ENCODE peak calls at places on chromosomes 5 and 9, in eight cellular contexts. B is bronchial epithelial cell, G is cardiac muscle cell, I is heart left ventricle, W is H1, Y is astrocyte of the cerebellum, X is transverse colon, T is hepatocyte. J is an unnamed sample.

GRCh38 chr5:24644757-24645156 is at the start of gene CDH10:
- DNase-seq in G (peak), I (peak), X (no peak), Y (peak), T (peak), B (peak), W (peak), J (no peak)

GRCh38 chr5:160492565-160492964 is 70.9 kb downstream of the PTTG1 start:
- DNase-seq in W (no peak), T (no peak), Y (no peak), X (no peak), B (no peak), I (no peak), G (no peak), J (no peak)

GRCh38 chr5:36887532-36887931 is 11.0 kb downstream of the NIPBL start:
- DNase-seq in G (no peak), X (no peak), T (no peak), Y (no peak), W (no peak), I (no peak), B (peak), J (no peak)

GRCh38 chr5:135887881-135888614 is 7.6 kb downstream of the IL9 start:
- DNase-seq in G (peak), Y (no peak), W (no peak), B (no peak), X (no peak), I (no peak), T (peak), J (no peak)

GRCh38 chr9:5876026-5876425 is 14.7 kb upstream of the MLANA start:
- DNase-seq in I (no peak), X (no peak), G (no peak), B (no peak), W (no peak), T (no peak), Y (no peak), J (peak)

GRCh38 chr5:176887252-176887849 is 11.8 kb downstream of the HK3 start:
- DNase-seq in X (no peak), G (no peak), W (no peak), Y (no peak), T (no peak), I (no peak), B (no peak), J (no peak)

GRCh38 chr9:36336511-36336910 is 63.6 kb downstream of the RNF38 start:
- DNase-seq in I (no peak), X (no peak), G (peak), W (no peak), Y (no peak), B (peak), T (no peak), J (no peak)

GRCh38 chr9:127837346-127837745 is 17.1 kb downstream of the ENG start:
- DNase-seq in Y (no peak), T (no peak), B (no peak), I (no peak), G (peak), X (no peak), W (no peak), J (no peak)

GRCh38 chr5:146409081-146409671 is 38.0 kb upstream of the TCERG1 start:
- DNase-seq in Y (peak), B (peak), I (no peak), T (no peak), G (peak), X (no peak), W (no peak), J (no peak)

GRCh38 chr9:110257097-110257955 is 1.0 kb upstream of the TXN start:
- DNase-seq in X (peak), T (peak), I (peak), Y (no peak), B (peak), G (peak), W (no peak), J (peak)

GRCh38 chr5:1963358-1963757 is 80.6 kb upstream of the IRX4 start:
- DNase-seq in X (no peak), G (no peak), Y (no peak), W (no peak), I (no peak), B (no peak), T (no peak), J (no peak)

GRCh38 chr5:53453898-53454837 is 26.3 kb upstream of the FST start:
- DNase-seq in B (no peak), Y (no peak), X (no peak), W (no peak), I (no peak), G (no peak), T (no peak), J (no peak)

GRCh38 chr5:122942164-122942914 is 94.2 kb downstream of the PPIC start:
- DNase-seq in Y (peak), G (peak), I (no peak), W (no peak), X (no peak), B (no peak), T (no peak), J (no peak)

GRCh38 chr5:115100556-115100955 is 69.2 kb downstream of the TRIM36 start:
- DNase-seq in I (no peak), B (peak), T (peak), W (no peak), Y (no peak), G (no peak), X (peak), J (no peak)

GRCh38 chr9:137168907-137169763 is 716 bp downstream of the LRRC26 start:
- DNase-seq in G (peak), I (no peak), B (no peak), T (peak), Y (no peak), W (no peak), X (peak), J (peak)

GRCh38 chr9:118529210-118529609 is 825.0 kb downstream of the TLR4 start:
- DNase-seq in W (no peak), I (no peak), Y (peak), X (no peak), B (no peak), T (no peak), G (peak), J (peak)

GRCh38 chr9:112000743-112001142 is 104.1 kb downstream of the UGCG start:
- DNase-seq in B (no peak), X (no peak), I (no peak), G (peak), Y (no peak), T (no peak), W (no peak), J (no peak)

GRCh38 chr9:132260846-132261245 is 93.9 kb downstream of the SETX start:
- DNase-seq in Y (no peak), T (no peak), G (no peak), I (no peak), X (no peak), B (no peak), W (no peak), J (no peak)

GRCh38 chr5:143244000-143244736 is 159.3 kb downstream of the NR3C1 start:
- DNase-seq in T (peak), Y (peak), G (peak), I (peak), X (peak), W (no peak), B (peak), J (no peak)

GRCh38 chr9:126860757-126861466 is 473 bp downstream of the ZBTB34 start:
- DNase-seq in I (peak), G (peak), X (peak), W (no peak), B (no peak), Y (no peak), T (no peak), J (peak)

DNA sequence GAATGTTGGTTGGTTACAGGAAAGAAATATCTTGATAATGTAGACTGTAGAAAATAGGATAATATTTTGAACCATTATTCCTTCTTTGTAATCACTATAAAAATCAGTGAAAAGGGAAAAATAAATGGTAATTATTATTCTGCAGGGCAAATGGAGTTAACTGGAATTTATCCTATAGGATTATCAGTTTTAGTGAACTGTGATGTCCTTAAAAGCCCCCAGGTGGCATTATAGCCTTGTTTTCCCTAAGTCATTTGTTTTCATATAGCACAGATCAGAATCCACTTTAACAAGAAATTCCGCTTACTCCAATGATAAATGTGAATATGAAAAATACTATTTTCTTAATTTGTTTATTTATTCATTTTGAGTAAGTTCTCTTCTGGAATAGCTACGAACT is 26.2 kb upstream of the WDR41 start:
- DNase-seq in Y (peak), G (peak), B (peak), I (no peak), W (no peak), T (no peak), X (no peak), J (peak)
- TF ChIP-seq CTCF in Y (peak), G (no peak), B (no peak), I (peak), W (no peak), T (peak), X (peak), J (peak)

GRCh38 chr5:180495292-180495691 is 1.1 kb downstream of the CNOT6 start:
- DNase-seq in X (no peak), B (peak), T (no peak), G (no peak), I (no peak), W (no peak), Y (no peak), J (no peak)

GRCh38 chr5:180494060-180494509 is at the start of gene CNOT6:
- DNase-seq in Y (peak), G (peak), I (peak), X (peak), W (peak), B (peak), T (peak), J (peak)

GRCh38 chr5:180498378-180498777 is 4.2 kb downstream of the CNOT6 start:
- DNase-seq in X (no peak), B (peak), W (no peak), T (no peak), I (no peak), G (no peak), Y (no peak), J (no peak)

GRCh38 chr5:180494510-180495181 is 467 bp downstream of the CNOT6 start:
- DNase-seq in T (peak), W (no peak), I (peak), G (peak), Y (no peak), X (peak), B (no peak), J (peak)

DNA sequence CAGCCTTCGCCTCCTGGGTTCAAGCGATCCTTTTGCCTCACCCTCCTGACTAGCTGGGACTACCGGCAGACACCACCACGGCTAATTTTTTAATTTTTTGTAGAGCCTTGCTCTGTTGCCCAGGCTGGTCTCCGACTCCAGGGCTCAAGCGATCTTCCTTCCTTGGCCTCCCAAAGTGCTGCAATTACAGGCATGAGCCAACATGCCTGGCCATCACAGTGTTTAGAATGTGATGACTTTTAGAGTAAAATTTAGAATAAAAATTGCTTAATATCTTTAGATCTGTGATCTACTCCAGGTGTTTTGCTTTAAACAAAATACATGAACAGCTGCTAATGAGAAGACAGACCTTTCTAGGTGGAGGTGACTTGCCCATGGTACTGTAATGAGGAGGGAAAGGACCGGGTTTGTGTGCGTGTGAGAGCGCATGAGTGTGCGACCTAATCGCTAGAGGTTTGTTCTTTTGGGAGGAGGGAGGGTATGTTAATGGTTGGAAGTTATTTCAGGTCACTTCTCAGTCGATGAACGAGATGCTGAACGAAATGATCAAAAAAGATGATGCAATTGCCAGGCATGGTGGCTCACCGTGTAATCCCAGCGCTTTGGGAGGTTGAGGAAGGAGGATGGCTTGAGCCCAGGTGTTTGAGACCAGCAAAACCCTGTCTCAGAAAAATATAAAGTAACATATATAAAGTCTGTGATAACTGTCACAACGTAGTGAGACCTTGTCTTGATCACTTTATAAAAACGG is 2.0 kb downstream of the CNOT6 start:
- DNase-seq in G (no peak), W (no peak), Y (no peak), T (no peak), I (no peak), X (no peak), B (peak), J (no peak)
- H3K4me3 ChIP-seq in G (no peak), W (peak), Y (peak), T (no peak), I (no peak), X (no peak), B (peak), J (peak)

GRCh38 chr5:121870489-121870888 is 18.8 kb downstream of the FTMT start:
- DNase-seq in W (no peak), B (peak), G (peak), X (no peak), T (peak), I (no peak), Y (peak), J (no peak)
- TF ChIP-seq CTCF in W (no peak), B (no peak), G (no peak), X (no peak), T (peak), I (peak), Y (no peak), J (no peak)

DNA sequence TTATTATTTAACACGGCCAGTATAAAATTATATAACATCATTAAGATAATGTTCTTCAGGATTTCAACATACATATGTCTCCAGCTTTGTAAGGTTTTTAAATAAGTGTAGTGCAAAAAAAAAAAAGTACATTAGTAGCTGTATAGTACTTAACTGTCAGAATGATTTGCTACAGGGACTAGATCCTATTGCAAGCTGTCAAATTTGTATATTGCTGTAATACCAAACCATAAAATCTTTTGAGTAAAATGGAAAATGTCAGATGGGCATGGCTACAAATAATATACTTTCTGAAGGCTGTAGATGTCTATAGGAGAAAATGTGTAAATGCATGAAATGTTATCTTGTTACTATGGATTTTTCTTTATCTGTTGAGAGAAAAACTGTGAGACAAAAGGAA is 298.5 kb downstream of the KDM4C start:
- DNase-seq in Y (no peak), I (no peak), G (no peak), W (no peak), T (no peak), B (no peak), X (no peak), J (no peak)
- H3K4me3 ChIP-seq in Y (no peak), I (no peak), G (no peak), W (no peak), T (no peak), B (no peak), X (no peak), J (no peak)

DNA sequence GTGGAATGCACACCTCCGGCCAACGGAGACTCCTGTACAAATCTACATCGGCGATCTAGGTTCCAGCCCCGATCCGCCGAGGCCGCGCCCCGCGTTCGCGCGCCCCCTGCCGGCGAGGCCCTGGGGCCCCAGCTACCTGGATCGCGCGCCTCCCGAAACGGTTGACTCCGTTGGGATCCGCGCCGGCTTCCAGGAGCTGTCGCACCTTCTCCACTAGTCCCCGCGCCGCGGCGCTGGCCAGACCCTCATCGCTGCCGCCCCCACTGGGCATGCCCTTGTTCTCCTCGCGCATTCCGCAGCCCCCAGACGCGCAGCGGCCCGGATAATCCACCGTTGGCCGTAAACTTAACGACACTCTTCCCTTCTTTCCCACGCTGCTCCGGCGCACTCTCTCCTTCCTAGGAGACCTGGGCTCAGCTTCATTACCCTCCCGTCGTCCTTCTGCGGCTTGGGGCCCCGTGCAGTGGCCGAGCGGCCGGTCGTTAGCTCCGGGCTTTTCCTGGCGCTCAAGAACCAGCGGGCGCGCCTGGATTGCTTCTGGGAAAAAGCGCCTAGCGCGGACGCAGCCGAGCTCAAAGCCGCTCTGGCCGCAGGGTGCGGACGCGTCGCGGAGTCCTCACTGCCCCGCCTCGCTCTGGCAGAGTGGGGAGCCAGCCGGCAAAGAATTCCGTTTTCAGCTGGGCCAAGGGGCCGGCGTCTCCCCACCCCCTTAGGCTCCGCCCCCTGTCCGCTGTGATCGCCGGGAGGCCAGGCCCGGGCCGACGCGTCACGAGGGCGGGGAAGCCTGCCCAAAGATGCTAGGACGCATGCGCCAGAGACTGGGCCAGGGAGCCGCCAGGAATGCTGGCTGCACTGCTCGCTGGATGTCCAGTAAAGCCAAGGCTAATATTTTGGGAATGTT is at the start of gene CDKN2B:
- DNase-seq in W (no peak), T (peak), Y (peak), B (peak), G (peak), X (peak), I (peak), J (peak)
- TF ChIP-seq CTCF in W (peak), T (peak), Y (peak), B (peak), G (peak), X (peak), I (peak), J (peak)

J was measured in GM12865.